ENCODE peak calls at places on chromosomes 13 and 19, in four cellular contexts. D is Peyer's patch, K is heart right ventricle, X is mesendoderm. Q is an unnamed sample.

GRCh38 chr19:3154957-3155736 is 19.3 kb downstream of the GNA15 start:
- DNase-seq in K (peak), D (peak), X (peak), Q (peak)

GRCh38 chr13:34308725-34309124 is 490.8 kb downstream of the RFC3 start:
- DNase-seq in X (no peak), D (no peak), K (no peak), Q (no peak)

GRCh38 chr13:27678306-27679040 is 56.8 kb downstream of the POLR1D start:
- DNase-seq in D (no peak), K (no peak), X (no peak), Q (no peak)

GRCh38 chr19:51564791-51565190 is 6.3 kb upstream of the ZNF175 start:
- DNase-seq in K (no peak), D (peak), X (peak), Q (no peak)

GRCh38 chr19:54154603-54155345 is 4.7 kb downstream of the LENG1 start:
- DNase-seq in D (no peak), K (no peak), X (no peak), Q (no peak)

GRCh38 chr19:35044317-35045117 is 3.0 kb downstream of the HPN start:
- DNase-seq in D (peak), K (peak), X (peak), Q (no peak)

GRCh38 chr19:10603873-10604459 is 16.9 kb upstream of the AP1M2 start:
- DNase-seq in D (peak), X (peak), K (no peak), Q (no peak)

GRCh38 chr13:48709213-48709612 is 55.5 kb downstream of the CYSLTR2 start:
- DNase-seq in K (no peak), D (no peak), X (peak), Q (no peak)

GRCh38 chr19:45125975-45126493 is 33.1 kb downstream of the PPP1R37 start:
- DNase-seq in D (peak), X (peak), K (peak), Q (peak)

GRCh38 chr19:6424190-6424938 is at the start of gene KHSRP:
- DNase-seq in X (peak), D (no peak), K (no peak), Q (no peak)

GRCh38 chr13:42007844-42008243 is 40.6 kb upstream of the DGKH start:
- DNase-seq in D (no peak), K (no peak), X (no peak), Q (no peak)

GRCh38 chr13:30145709-30146367 is 161.5 kb downstream of the KATNAL1 start:
- DNase-seq in X (no peak), K (no peak), D (no peak), Q (no peak)

GRCh38 chr13:30924726-30925125 is 7.7 kb upstream of the TEX26 start:
- DNase-seq in D (no peak), K (no peak), X (no peak), Q (no peak)

GRCh38 chr19:4556574-4557185 is 2.8 kb downstream of the SEMA6B start:
- DNase-seq in D (no peak), X (peak), K (no peak), Q (no peak)

GRCh38 chr19:49870309-49870901 is 3.0 kb upstream of the PNKP start:
- DNase-seq in D (no peak), X (no peak), K (no peak), Q (no peak)

GRCh38 chr19:16228637-16229321 is 31.1 kb downstream of the AP1M1 start:
- DNase-seq in D (no peak), X (no peak), K (no peak), Q (no peak)

GRCh38 chr13:114019367-114019766 is 45.5 kb upstream of the C13orf46 start:
- DNase-seq in K (no peak), D (no peak), X (peak), Q (no peak)

GRCh38 chr19:6318772-6319171 is 14.6 kb downstream of the ACER1 start:
- DNase-seq in K (no peak), X (no peak), D (no peak), Q (no peak)

GRCh38 chr13:44710576-44710975 is 134.4 kb upstream of the TSC22D1 start:
- DNase-seq in D (no peak), K (no peak), X (peak), Q (no peak)

GRCh38 chr13:112759834-112760233 is 70.0 kb downstream of the ATP11A start:
- DNase-seq in X (no peak), D (no peak), K (no peak), Q (no peak)

GRCh38 chr19:4536798-4537197 is 1.8 kb upstream of the PLIN5 start:
- DNase-seq in K (no peak), D (no peak), X (no peak), Q (no peak)

GRCh38 chr19:18421371-18421959 is 2.3 kb downstream of the SSBP4 start:
- DNase-seq in D (no peak), X (no peak), K (no peak), Q (no peak)